ENCODE peak calls at places on chromosome 3, in six cellular contexts. S is GM19239, Y is GM12892, P is sciatic nerve, J is retina, Q is NCI-H2081. N is an unnamed sample.

GRCh38 chr3:192825657-192826200 is 91.9 kb downstream of the MB21D2 start:
- DNase-seq in S (no peak), Y (no peak), P (no peak), J (no peak), Q (peak), N (no peak)

GRCh38 chr3:188749010-188749617 is 422.7 kb upstream of the TPRG1 start:
- DNase-seq in S (no peak), Y (no peak), P (no peak), J (no peak), Q (no peak), N (no peak)

GRCh38 chr3:150409527-150410310 is 1.6 kb downstream of the TSC22D2 start:
- DNase-seq in S (no peak), Y (peak), P (peak), J (peak), Q (peak), N (peak)

GRCh38 chr3:61632568-61633175 is 71.3 kb downstream of the PTPRG start:
- DNase-seq in S (no peak), Y (no peak), P (no peak), J (no peak), Q (no peak), N (no peak)

GRCh38 chr3:39542588-39542988 is 75.1 kb downstream of the MOBP start:
- DNase-seq in S (no peak), Y (no peak), P (no peak), J (no peak), Q (no peak), N (no peak)

GRCh38 chr3:39284457-39284881 is 4.6 kb upstream of the CX3CR1 start:
- DNase-seq in S (no peak), Y (no peak), P (no peak), J (no peak), Q (no peak), N (no peak)

GRCh38 chr3:48747703-48748102 is 30.7 kb upstream of the IP6K2 start:
- DNase-seq in S (no peak), Y (no peak), P (no peak), J (peak), Q (peak), N (no peak)

GRCh38 chr3:42300013-42300412 is 34.0 kb upstream of the CCK start:
- DNase-seq in S (peak), Y (no peak), P (no peak), J (peak), Q (no peak), N (no peak)

GRCh38 chr3:102205647-102206046 is 229.2 kb upstream of the ZPLD1 start:
- DNase-seq in S (no peak), Y (no peak), P (no peak), J (no peak), Q (no peak), N (no peak)

GRCh38 chr3:126259411-126260391 is 79.3 kb upstream of the ALDH1L1 start:
- DNase-seq in S (no peak), Y (no peak), P (peak), J (peak), Q (no peak), N (peak)

GRCh38 chr3:11655188-11655928 is 11.6 kb upstream of the VGLL4 start:
- DNase-seq in S (no peak), Y (no peak), P (no peak), J (peak), Q (peak), N (peak)

GRCh38 chr3:105774444-105775180 is 94.2 kb downstream of the CBLB start:
- DNase-seq in S (no peak), Y (no peak), P (no peak), J (no peak), Q (no peak), N (no peak)

GRCh38 chr3:158539414-158540014 is 31.5 kb upstream of the MLF1 start:
- DNase-seq in S (peak), Y (no peak), P (no peak), J (peak), Q (peak), N (peak)

GRCh38 chr3:193885832-193886231 is 250.1 kb upstream of the HES1 start:
- DNase-seq in S (no peak), Y (no peak), P (no peak), J (no peak), Q (no peak), N (no peak)

GRCh38 chr3:173785004-173785403 is 387.5 kb downstream of the NLGN1 start:
- DNase-seq in S (no peak), Y (no peak), P (no peak), J (no peak), Q (no peak), N (no peak)

GRCh38 chr3:158494657-158495056 is 76.3 kb upstream of the MLF1 start:
- DNase-seq in S (no peak), Y (no peak), P (no peak), J (no peak), Q (no peak), N (no peak)

GRCh38 chr3:106728315-106728821 is 648.9 kb upstream of the CCDC54 start:
- DNase-seq in S (no peak), Y (no peak), P (no peak), J (no peak), Q (no peak), N (no peak)

GRCh38 chr3:185071401-185071800 is 81.5 kb downstream of the C3orf70 start:
- DNase-seq in S (no peak), Y (no peak), P (no peak), J (no peak), Q (no peak), N (no peak)

GRCh38 chr3:152120606-152121291 is 148.0 kb upstream of the MBNL1 start:
- DNase-seq in S (no peak), Y (no peak), P (no peak), J (no peak), Q (no peak), N (no peak)